ENCODE peak calls at places on chromosomes 2 and 18, in eight cellular contexts. U is epithelial cell of esophagus; K is mucosa of gallbladder; V is CD4-positive, alpha-beta T cell; O is dorsolateral prefrontal cortex; P is adrenal gland; S is lower leg skin; L is coronary artery. Y is an unnamed sample.

GRCh38 chr2:213125646-213126347 is 25.6 kb downstream of the IKZF2 start:
- DNase-seq in O (no peak), P (no peak), S (no peak), K (no peak), L (no peak), U (no peak), V (no peak), Y (no peak)

GRCh38 chr2:74414913-74415761 is 6.3 kb downstream of the C2orf81 start:
- DNase-seq in L (no peak), S (peak; percentile 91), V (no peak), U (no peak), K (no peak), P (peak; percentile 34), O (no peak), Y (peak; percentile 29)

GRCh38 chr2:85737481-85737880 is 16.3 kb upstream of the ATOH8 start:
- DNase-seq in K (peak; percentile 82), U (peak; percentile 65), O (no peak), P (peak; percentile 73), V (no peak), S (peak; percentile 96), L (peak; percentile 96), Y (no peak)

GRCh38 chr2:196586511-196586991 is 53.0 kb upstream of the CCDC150 start:
- DNase-seq in K (no peak), L (no peak), S (no peak), U (peak; percentile 73), P (no peak), O (no peak), V (no peak), Y (no peak)

GRCh38 chr2:207534390-207534789 is 4.6 kb downstream of the CREB1 start:
- DNase-seq in S (no peak), O (no peak), L (no peak), V (no peak), U (no peak), P (no peak), K (no peak), Y (no peak)

GRCh38 chr2:233436191-233436581 is 81.9 kb downstream of the DGKD start:
- DNase-seq in U (no peak), L (no peak), O (no peak), K (no peak), V (no peak), S (peak; percentile 76), P (no peak), Y (no peak)

GRCh38 chr2:140695163-140695562 is 1435.7 kb downstream of the LRP1B start:
- DNase-seq in S (no peak), O (no peak), U (peak; percentile 62), P (no peak), L (no peak), K (no peak), V (no peak), Y (no peak)

GRCh38 chr18:32200766-32201165 is 10.9 kb downstream of the MEP1B start:
- DNase-seq in L (no peak), P (no peak), V (no peak), K (peak; percentile 17), O (no peak), U (no peak), S (no peak), Y (no peak)

GRCh38 chr2:45505138-45505537 is 105.9 kb downstream of the SRBD1 start:
- DNase-seq in O (no peak), U (no peak), S (no peak), K (no peak), V (no peak), P (no peak), L (no peak), Y (no peak)

Y was measured in prostate gland.